ENCODE peak calls at places on chromosome 10, in nine cellular contexts. One of them, this sample, is unnamed.

GRCh38 chr10:70115948-70116682 is 16.5 kb downstream of the AIFM2 start:
- DNase-seq in AG09309: no peak
- DNase-seq in WERI-Rb-1: peak
- DNase-seq in testis: peak
- DNase-seq in pancreas: no peak
- DNase-seq in psoas muscle: peak
- DNase-seq in A673: peak
- DNase-seq in tibial nerve: no peak
- DNase-seq in MM.1S: peak
- DNase-seq in this sample: peak

GRCh38 chr10:124738441-124738840 is 5.7 kb downstream of the FAM53B start:
- DNase-seq in testis: no peak
- DNase-seq in WERI-Rb-1: no peak
- DNase-seq in tibial nerve: no peak
- DNase-seq in pancreas: no peak
- DNase-seq in A673: no peak
- DNase-seq in psoas muscle: no peak
- DNase-seq in AG09309: no peak
- DNase-seq in MM.1S: no peak
- DNase-seq in this sample: no peak

GRCh38 chr10:1403508-1404230 is 333.7 kb downstream of the ADARB2 start:
- DNase-seq in pancreas: no peak
- DNase-seq in A673: no peak
- DNase-seq in MM.1S: no peak
- DNase-seq in tibial nerve: no peak
- DNase-seq in testis: no peak
- DNase-seq in psoas muscle: no peak
- DNase-seq in AG09309: no peak
- DNase-seq in WERI-Rb-1: no peak
- DNase-seq in this sample: no peak

GRCh38 chr10:69728335-69728861 is 73.3 kb upstream of the COL13A1 start:
- DNase-seq in A673: no peak
- DNase-seq in AG09309: no peak
- DNase-seq in tibial nerve: no peak
- DNase-seq in psoas muscle: no peak
- DNase-seq in testis: no peak
- DNase-seq in MM.1S: no peak
- DNase-seq in WERI-Rb-1: no peak
- DNase-seq in pancreas: no peak
- DNase-seq in this sample: peak

GRCh38 chr10:50574305-50574704 is 49.5 kb downstream of the SGMS1 start:
- DNase-seq in testis: no peak
- DNase-seq in psoas muscle: no peak
- DNase-seq in tibial nerve: no peak
- DNase-seq in WERI-Rb-1: no peak
- DNase-seq in AG09309: no peak
- DNase-seq in MM.1S: no peak
- DNase-seq in pancreas: no peak
- DNase-seq in A673: no peak
- DNase-seq in this sample: no peak

GRCh38 chr10:7968510-7968909 is 86.0 kb upstream of the GATA3 start:
- DNase-seq in A673: peak
- DNase-seq in WERI-Rb-1: no peak
- DNase-seq in testis: no peak
- DNase-seq in pancreas: no peak
- DNase-seq in psoas muscle: no peak
- DNase-seq in AG09309: no peak
- DNase-seq in MM.1S: no peak
- DNase-seq in tibial nerve: no peak
- DNase-seq in this sample: no peak

GRCh38 chr10:92486637-92487036 is 87.3 kb downstream of the IDE start:
- DNase-seq in A673: no peak
- DNase-seq in testis: no peak
- DNase-seq in pancreas: no peak
- DNase-seq in tibial nerve: no peak
- DNase-seq in AG09309: no peak
- DNase-seq in MM.1S: no peak
- DNase-seq in psoas muscle: no peak
- DNase-seq in WERI-Rb-1: no peak
- DNase-seq in this sample: no peak

GRCh38 chr10:51269816-51270215 is 195.5 kb downstream of the PRKG1 start:
- DNase-seq in MM.1S: no peak
- DNase-seq in WERI-Rb-1: no peak
- DNase-seq in pancreas: no peak
- DNase-seq in tibial nerve: no peak
- DNase-seq in psoas muscle: no peak
- DNase-seq in A673: no peak
- DNase-seq in testis: no peak
- DNase-seq in AG09309: no peak
- DNase-seq in this sample: no peak

GRCh38 chr10:101721806-101722205 is 26.8 kb upstream of the FBXW4 start:
- DNase-seq in pancreas: no peak
- DNase-seq in AG09309: no peak
- DNase-seq in MM.1S: no peak
- DNase-seq in psoas muscle: no peak
- DNase-seq in WERI-Rb-1: no peak
- DNase-seq in tibial nerve: no peak
- DNase-seq in A673: no peak
- DNase-seq in testis: no peak
- DNase-seq in this sample: no peak

DNA sequence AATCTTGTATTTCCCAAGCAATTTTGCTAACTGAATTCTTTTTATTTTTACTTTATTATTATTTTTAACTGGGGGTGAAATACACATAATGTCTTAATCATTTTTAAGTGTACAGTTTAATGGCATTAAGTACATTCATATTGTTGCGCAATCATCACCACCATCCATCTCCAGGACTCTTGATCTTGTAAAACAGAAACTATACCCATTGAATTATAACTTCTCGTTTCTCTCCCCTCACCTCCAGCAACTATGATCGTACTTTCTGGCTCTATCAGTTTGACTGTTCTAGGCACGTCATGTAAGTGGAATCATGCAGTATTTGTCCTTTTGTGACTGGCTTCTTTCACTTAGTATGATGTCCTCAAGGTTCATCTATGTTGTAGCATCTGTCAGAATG is 108.8 kb downstream of the ARL5B start:
- DNase-seq in WERI-Rb-1: no peak
- DNase-seq in psoas muscle: no peak
- DNase-seq in A673: no peak
- DNase-seq in pancreas: no peak
- DNase-seq in MM.1S: no peak
- DNase-seq in AG09309: no peak
- DNase-seq in testis: no peak
- DNase-seq in tibial nerve: no peak
- DNase-seq in this sample: no peak
- TF ChIP-seq CTCF in WERI-Rb-1: no peak
- TF ChIP-seq CTCF in psoas muscle: no peak
- TF ChIP-seq CTCF in A673: no peak
- TF ChIP-seq CTCF in pancreas: no peak
- TF ChIP-seq CTCF in MM.1S: no peak
- TF ChIP-seq CTCF in AG09309: no peak
- TF ChIP-seq CTCF in testis: no peak
- TF ChIP-seq CTCF in tibial nerve: no peak
- TF ChIP-seq CTCF in this sample: no peak

DNA sequence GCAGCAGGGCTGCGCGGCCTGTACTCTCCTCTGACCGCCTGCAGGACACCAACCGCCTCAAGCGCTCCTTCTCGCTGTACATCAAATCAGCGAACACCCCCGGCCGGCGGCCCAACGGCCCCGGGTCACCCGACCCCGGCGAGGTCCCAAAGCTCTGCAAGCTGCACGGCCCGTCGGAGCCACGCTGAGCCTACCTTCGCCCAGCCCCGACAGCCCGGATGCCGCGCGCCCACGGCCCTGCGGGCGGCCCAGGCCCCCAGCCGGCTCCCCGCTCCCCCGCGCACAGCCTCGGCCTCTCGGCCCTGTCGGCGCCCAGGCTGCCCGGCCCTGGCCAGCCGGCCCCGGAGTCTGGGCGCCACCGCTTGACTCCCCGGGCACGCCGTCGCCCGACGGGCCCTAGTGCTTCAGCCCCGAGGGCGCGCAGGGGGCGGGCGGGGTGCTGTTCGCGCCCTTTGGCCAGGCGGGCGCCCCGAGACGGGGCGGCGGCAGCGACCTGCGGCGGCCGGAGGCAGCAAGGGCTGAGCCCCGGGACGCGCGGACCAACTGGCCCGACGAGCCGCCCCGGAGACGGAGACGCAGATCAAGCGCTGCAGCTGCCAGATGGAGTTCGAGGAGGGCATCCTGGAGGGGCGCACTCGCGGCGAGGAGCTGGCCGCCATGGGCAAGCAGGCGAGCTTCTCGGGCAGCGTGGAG is 11.1 kb upstream of the SEC24C start:
- DNase-seq in psoas muscle: no peak
- DNase-seq in pancreas: peak
- DNase-seq in MM.1S: no peak
- DNase-seq in AG09309: no peak
- DNase-seq in testis: no peak
- DNase-seq in WERI-Rb-1: no peak
- DNase-seq in A673: no peak
- DNase-seq in tibial nerve: no peak
- DNase-seq in this sample: no peak
- H3K4me3 ChIP-seq in psoas muscle: no peak
- H3K4me3 ChIP-seq in pancreas: no peak
- H3K4me3 ChIP-seq in MM.1S: no peak
- H3K4me3 ChIP-seq in AG09309: no peak
- H3K4me3 ChIP-seq in testis: no peak
- H3K4me3 ChIP-seq in WERI-Rb-1: no peak
- H3K4me3 ChIP-seq in A673: no peak
- H3K4me3 ChIP-seq in tibial nerve: no peak
- H3K4me3 ChIP-seq in this sample: no peak

GRCh38 chr10:68218786-68219185 is 13.1 kb downstream of the ATOH7 start:
- DNase-seq in psoas muscle: no peak
- DNase-seq in MM.1S: no peak
- DNase-seq in AG09309: no peak
- DNase-seq in pancreas: no peak
- DNase-seq in tibial nerve: no peak
- DNase-seq in testis: no peak
- DNase-seq in A673: no peak
- DNase-seq in WERI-Rb-1: no peak
- DNase-seq in this sample: no peak

GRCh38 chr10:68221196-68221595 is 10.7 kb downstream of the ATOH7 start:
- DNase-seq in MM.1S: no peak
- DNase-seq in AG09309: no peak
- DNase-seq in psoas muscle: no peak
- DNase-seq in A673: no peak
- DNase-seq in tibial nerve: no peak
- DNase-seq in WERI-Rb-1: no peak
- DNase-seq in pancreas: no peak
- DNase-seq in testis: no peak
- DNase-seq in this sample: no peak

GRCh38 chr10:68224810-68225209 is 7.1 kb downstream of the ATOH7 start:
- DNase-seq in pancreas: no peak
- DNase-seq in A673: no peak
- DNase-seq in psoas muscle: no peak
- DNase-seq in tibial nerve: no peak
- DNase-seq in WERI-Rb-1: no peak
- DNase-seq in testis: no peak
- DNase-seq in AG09309: no peak
- DNase-seq in MM.1S: no peak
- DNase-seq in this sample: peak

DNA sequence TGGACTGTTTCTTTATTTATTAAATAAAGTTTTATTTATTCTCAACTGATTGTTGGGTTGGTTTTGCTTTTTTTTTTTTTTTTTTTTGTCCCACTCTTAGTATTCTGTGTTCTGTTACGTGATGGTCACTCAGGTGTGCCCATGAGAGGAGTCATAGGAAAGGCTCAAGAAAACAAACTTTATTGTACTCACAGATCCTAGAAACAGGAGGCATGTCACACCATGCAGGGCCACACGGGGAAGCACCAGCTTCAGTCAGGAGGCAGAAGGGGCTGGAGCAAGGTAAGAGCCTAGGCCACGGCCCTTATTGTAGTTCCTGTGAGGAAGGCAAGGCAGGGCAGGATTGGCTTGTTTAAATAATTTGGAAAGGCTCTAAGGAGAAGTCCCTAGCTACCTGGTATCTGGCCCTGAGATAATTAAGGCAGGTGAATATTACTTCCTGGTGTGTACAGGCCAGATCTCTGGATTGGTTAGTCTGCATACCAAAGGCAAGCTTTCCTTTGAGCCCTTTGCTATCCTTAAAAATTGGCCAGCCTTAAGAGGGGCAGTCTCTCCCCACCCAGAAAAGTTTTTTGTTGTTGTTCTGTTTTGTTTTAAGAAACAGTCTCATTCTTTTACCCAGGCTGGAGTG is 8.3 kb downstream of the ATOH7 start:
- DNase-seq in testis: no peak
- DNase-seq in tibial nerve: no peak
- DNase-seq in AG09309: no peak
- DNase-seq in WERI-Rb-1: peak
- DNase-seq in MM.1S: no peak
- DNase-seq in pancreas: no peak
- DNase-seq in psoas muscle: no peak
- DNase-seq in A673: no peak
- DNase-seq in this sample: no peak
- TF ChIP-seq CTCF in testis: no peak
- TF ChIP-seq CTCF in tibial nerve: no peak
- TF ChIP-seq CTCF in AG09309: no peak
- TF ChIP-seq CTCF in WERI-Rb-1: peak
- TF ChIP-seq CTCF in MM.1S: peak
- TF ChIP-seq CTCF in pancreas: no peak
- TF ChIP-seq CTCF in psoas muscle: no peak
- TF ChIP-seq CTCF in A673: no peak
- TF ChIP-seq CTCF in this sample: peak

DNA sequence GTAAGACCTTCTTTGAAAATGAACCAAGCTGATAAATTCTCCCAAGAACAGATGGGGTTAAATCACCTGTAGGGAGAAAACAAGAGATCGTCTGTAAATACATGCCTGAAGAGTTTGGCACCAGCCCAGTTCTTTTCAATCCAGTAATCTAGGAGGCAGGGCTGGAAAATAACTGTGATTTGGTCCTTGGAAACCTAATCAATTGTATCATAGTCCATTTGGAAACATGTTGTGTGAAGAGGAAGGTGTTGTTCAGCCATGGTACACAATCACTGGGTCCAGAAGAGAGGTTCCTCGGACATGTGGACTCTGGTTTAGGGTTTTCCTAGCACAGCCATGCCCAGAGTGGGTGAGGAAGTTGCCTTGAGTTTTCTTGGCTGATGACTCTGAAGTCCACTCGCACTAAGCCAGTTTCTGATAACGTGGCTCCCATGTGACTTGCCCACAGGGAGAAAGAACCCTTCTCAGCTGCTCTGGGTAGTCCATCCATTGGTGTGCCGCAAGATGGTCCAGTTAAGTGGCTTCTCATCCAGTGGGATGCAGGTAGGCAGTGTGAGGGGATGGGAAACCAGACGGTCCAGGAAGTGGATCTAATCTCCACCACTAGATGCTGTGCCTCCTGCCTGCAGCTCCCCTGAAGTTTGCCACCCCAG is 5.1 kb downstream of the BLNK start:
- DNase-seq in A673: no peak
- DNase-seq in tibial nerve: no peak
- DNase-seq in WERI-Rb-1: no peak
- DNase-seq in psoas muscle: no peak
- DNase-seq in AG09309: no peak
- DNase-seq in pancreas: no peak
- DNase-seq in testis: no peak
- DNase-seq in MM.1S: no peak
- DNase-seq in this sample: no peak
- H3K4me3 ChIP-seq in A673: no peak
- H3K4me3 ChIP-seq in tibial nerve: no peak
- H3K4me3 ChIP-seq in WERI-Rb-1: no peak
- H3K4me3 ChIP-seq in psoas muscle: no peak
- H3K4me3 ChIP-seq in AG09309: no peak
- H3K4me3 ChIP-seq in pancreas: no peak
- H3K4me3 ChIP-seq in testis: no peak
- H3K4me3 ChIP-seq in MM.1S: no peak
- H3K4me3 ChIP-seq in this sample: no peak